ENCODE peak calls at places on chromosomes 3 and 15, in four cellular contexts. S, C, Q and E are unnamed samples.

GRCh38 chr3:134667461-134667860 is 16.6 kb upstream of the KY start:
- DNase-seq in Q (no peak), C (no peak), S (no peak), E (no peak)

GRCh38 chr3:64687381-64687780 is 419 bp downstream of the ADAMTS9 start:
- DNase-seq in Q (peak), S (no peak), C (no peak), E (no peak)

GRCh38 chr15:84915011-84915958 is 30.8 kb downstream of the SLC28A1 start:
- DNase-seq in C (peak), Q (no peak), S (no peak), E (peak)

GRCh38 chr3:124174463-124174862 is 182.5 kb upstream of the ROPN1 start:
- DNase-seq in C (peak), S (no peak), Q (no peak), E (no peak)

GRCh38 chr15:71781179-71781964 is 29.0 kb upstream of the NR2E3 start:
- DNase-seq in Q (no peak), S (no peak), C (no peak), E (peak)

GRCh38 chr3:53835257-53835656 is 11.0 kb downstream of the CHDH start:
- DNase-seq in C (no peak), S (no peak), Q (no peak), E (no peak)

GRCh38 chr3:48756640-48757039 is 39.6 kb upstream of the IP6K2 start:
- DNase-seq in C (no peak), Q (no peak), S (no peak), E (no peak)

GRCh38 chr3:31165399-31165860 is 271.0 kb upstream of the GADL1 start:
- DNase-seq in Q (no peak), S (no peak), C (no peak), E (no peak)

GRCh38 chr3:40939113-40940070 is 259.9 kb upstream of the CTNNB1 start:
- DNase-seq in Q (no peak), S (no peak), C (no peak), E (no peak)

GRCh38 chr3:143343944-143344343 is 224.4 kb downstream of the CHST2 start:
- DNase-seq in C (no peak), S (no peak), Q (no peak), E (no peak)

GRCh38 chr15:78387678-78388077 is 47.5 kb downstream of the CRABP1 start:
- DNase-seq in Q (no peak), C (no peak), S (no peak), E (no peak)

GRCh38 chr15:31435891-31436628 is 109.4 kb downstream of the KLF13 start:
- DNase-seq in C (no peak), S (no peak), Q (no peak), E (no peak)

GRCh38 chr3:29282431-29283296 is 1.8 kb downstream of the RBMS3 start:
- DNase-seq in C (no peak), S (no peak), Q (no peak), E (no peak)

GRCh38 chr3:100072328-100073048 is 41.8 kb downstream of the FILIP1L start:
- DNase-seq in C (no peak), S (no peak), Q (no peak), E (peak)

GRCh38 chr3:171165986-171166385 is 139.5 kb upstream of the SLC2A2 start:
- DNase-seq in C (no peak), S (no peak), Q (no peak), E (no peak)

GRCh38 chr3:115695081-115695480 is 71.8 kb downstream of the GAP43 start:
- DNase-seq in S (no peak), C (no peak), Q (no peak), E (no peak)

GRCh38 chr15:63401078-63401477 is 19.4 kb upstream of the CA12 start:
- DNase-seq in S (no peak), Q (peak), C (no peak), E (no peak)

GRCh38 chr3:16444344-16444743 is 69.2 kb downstream of the RFTN1 start:
- DNase-seq in C (no peak), S (no peak), Q (no peak), E (no peak)

GRCh38 chr15:78624651-78625590 is 4.1 kb upstream of the CHRNA3 start:
- DNase-seq in Q (no peak), S (no peak), C (no peak), E (no peak)

GRCh38 chr3:24640330-24640877 is 145.8 kb upstream of the THRB start:
- DNase-seq in Q (no peak), S (no peak), C (no peak), E (no peak)

GRCh38 chr3:127608362-127608718 is 10.1 kb downstream of the MCM2 start:
- DNase-seq in C (peak), Q (no peak), S (no peak), E (no peak)

GRCh38 chr15:44129911-44130310 is 65.2 kb downstream of the FRMD5 start:
- DNase-seq in C (no peak), Q (no peak), S (no peak), E (no peak)

GRCh38 chr15:44132057-44132456 is 63.0 kb downstream of the FRMD5 start:
- DNase-seq in S (no peak), C (no peak), Q (no peak), E (no peak)

GRCh38 chr15:44128443-44128842 is 66.6 kb downstream of the FRMD5 start:
- DNase-seq in Q (no peak), S (no peak), C (no peak), E (no peak)

GRCh38 chr15:44125879-44126278 is 69.2 kb downstream of the FRMD5 start:
- DNase-seq in Q (no peak), S (no peak), C (no peak), E (no peak)

DNA sequence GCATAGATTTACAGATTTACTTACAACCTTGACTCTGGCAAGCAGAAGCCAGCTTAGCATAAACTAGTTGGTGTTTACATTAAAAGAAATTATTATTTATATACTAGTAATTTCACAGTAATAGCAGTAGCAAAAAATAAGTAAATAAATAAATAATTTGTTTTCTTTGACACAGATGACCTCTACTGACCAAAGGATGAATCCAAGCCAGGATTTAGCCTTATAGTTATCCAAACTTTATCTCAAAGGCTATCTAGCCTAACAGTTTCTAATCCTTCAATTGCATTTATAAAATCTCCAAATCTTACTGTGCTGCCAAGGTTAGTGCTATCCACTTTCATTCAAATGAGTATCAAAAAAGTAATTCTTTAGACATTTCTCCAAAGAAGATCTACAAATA is 64.3 kb downstream of the FRMD5 start:
- DNase-seq in S (no peak), C (no peak), Q (no peak), E (no peak)
- TF ChIP-seq CTCF in S (no peak), C (no peak), Q (no peak), E (no peak)

DNA sequence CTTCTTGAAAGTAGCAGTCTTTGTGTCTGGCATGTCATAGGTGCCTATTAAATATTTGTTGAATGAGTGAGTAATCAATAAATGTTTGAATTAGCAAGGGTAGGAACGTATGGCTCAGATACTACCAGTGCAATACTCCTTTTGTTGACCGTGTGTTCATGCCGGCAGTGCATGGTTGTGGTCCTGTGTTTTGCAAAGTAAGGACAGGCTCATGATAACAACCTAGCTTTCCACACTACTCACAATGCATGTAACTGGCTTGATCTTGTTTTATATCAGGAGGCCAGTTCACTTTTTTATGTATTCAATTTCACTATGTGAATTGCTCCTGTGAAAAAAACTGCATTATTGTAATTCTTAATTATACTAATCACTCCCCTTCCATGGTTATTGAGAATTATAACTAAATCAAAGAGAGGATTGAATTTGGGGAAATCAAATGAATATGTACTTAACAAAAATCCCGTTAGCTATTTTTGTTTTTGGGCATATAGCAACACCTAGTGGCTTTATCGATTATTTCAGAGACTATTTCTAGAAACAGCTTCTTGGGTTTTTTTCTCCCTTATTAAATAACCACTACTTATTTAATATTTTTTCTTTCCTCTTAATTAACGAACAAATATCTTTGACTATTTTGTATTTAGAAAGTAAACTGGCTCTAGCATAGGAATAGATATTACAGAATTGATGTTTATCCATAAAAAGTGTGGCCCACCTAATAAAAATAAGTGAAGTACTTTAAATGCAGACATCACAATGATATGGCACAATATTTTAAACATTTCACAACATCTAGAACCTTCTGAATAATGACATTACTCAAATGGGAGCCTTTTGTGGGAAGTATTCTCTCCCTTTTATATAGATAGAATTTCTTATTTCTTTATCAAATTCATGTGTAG is 218.5 kb downstream of the BBX start:
- DNase-seq in Q (no peak), C (no peak), S (no peak), E (no peak)
- TF ChIP-seq CTCF in Q (peak), C (peak), S (peak), E (peak)

DNA sequence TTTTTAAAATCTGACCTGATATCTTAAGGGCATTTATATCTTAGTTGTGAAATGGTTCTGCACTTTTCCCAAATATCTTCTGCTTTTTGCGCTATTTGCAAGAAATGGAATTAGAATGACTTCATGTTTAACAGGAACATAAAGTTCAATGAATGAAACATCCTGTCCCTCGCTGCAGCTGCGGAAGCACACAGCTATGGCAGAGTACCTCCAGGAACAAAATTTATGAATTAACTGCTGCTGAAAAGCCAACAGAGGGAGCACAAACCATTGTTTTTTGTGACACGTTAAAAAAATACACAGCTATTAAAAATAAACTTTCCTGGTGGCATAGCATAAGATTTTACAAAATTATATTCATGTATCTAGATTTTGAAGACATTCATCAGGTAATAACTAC is 404.4 kb upstream of the MDFIC2 start:
- DNase-seq in S (no peak), Q (no peak), C (peak), E (no peak)
- TF ChIP-seq CTCF in S (peak), Q (peak), C (peak), E (no peak)

DNA sequence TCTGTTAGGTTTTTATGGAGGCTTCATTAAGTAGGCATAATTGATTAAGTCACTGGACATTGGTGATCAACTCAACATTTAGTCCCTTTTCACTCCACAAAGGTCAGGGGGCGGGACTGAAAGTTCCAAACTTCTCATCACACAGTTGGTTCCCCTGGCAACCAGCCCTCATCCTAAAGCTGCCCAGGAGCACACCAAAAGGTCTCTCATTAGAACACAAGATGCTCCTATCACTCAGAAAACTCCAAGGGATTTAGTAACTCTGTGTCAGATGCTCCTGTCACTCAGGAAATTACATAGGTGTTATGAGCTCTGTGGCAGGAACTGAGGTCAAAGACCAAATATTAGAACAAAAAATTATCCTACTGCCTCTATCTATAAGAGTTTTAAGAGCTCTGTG is 321.5 kb downstream of the OTOL1 start:
- DNase-seq in S (no peak), Q (no peak), C (no peak), E (no peak)
- TF ChIP-seq CTCF in S (no peak), Q (no peak), C (no peak), E (no peak)

GRCh38 chr15:68630836-68631235 is 52.0 kb downstream of the CORO2B start:
- DNase-seq in C (no peak), S (no peak), Q (no peak), E (no peak)
- TF ChIP-seq CTCF in C (no peak), S (no peak), Q (no peak), E (no peak)

DNA sequence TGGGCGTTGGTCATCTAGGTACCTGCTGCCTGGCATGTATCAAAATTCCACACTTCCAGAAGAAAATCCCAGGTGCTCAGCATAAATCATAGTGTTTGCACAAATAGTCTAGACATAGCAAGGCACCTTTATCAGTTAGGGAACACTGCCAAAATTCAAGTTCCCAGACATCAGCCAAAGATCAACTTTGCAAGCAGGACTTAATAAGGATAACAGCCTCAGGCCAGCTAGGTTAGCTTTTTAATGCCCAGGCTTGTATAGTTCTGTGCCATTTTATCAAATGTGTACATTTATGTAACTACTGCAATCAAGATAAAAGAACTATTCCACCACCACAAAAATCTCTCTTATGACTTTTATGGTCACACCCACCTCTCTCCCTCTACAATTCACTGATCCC is 30.7 kb downstream of the DZIP3 start:
- DNase-seq in S (no peak), C (no peak), Q (no peak), E (no peak)
- TF ChIP-seq CTCF in S (no peak), C (no peak), Q (no peak), E (no peak)

DNA sequence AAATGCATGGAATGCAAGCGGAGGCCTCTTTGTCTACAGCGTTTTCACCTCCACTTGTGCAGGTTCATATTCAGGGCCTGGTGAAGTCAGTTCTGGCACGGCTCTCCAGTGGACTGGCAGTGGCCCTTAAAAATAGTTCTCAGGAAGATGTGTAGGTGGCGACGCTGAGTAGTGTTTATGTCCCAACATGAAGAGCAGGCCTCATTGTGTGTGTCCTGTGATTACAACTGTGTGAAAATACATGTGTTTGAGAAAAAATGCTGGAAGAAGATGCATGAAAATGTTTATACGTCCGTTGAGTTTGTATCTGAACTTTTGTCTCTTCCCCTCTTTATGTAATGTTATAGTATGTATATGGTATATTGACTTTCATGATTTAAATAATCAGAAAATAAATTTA is 7.2 kb downstream of the LIPC start:
- DNase-seq in C (peak), S (peak), Q (peak), E (peak)
- TF ChIP-seq CTCF in C (peak), S (peak), Q (peak), E (no peak)

GRCh38 chr3:86782271-86782670 is 208.7 kb downstream of the VGLL3 start:
- DNase-seq in Q (no peak), C (no peak), S (no peak), E (no peak)

GRCh38 chr3:86787091-86787490 is 203.9 kb downstream of the VGLL3 start:
- DNase-seq in C (no peak), S (no peak), Q (no peak), E (no peak)

GRCh38 chr3:86782860-86783259 is 208.1 kb downstream of the VGLL3 start:
- DNase-seq in Q (no peak), C (no peak), S (no peak), E (no peak)

GRCh38 chr3:86788371-86788770 is 202.6 kb downstream of the VGLL3 start:
- DNase-seq in S (no peak), C (no peak), Q (no peak), E (no peak)

DNA sequence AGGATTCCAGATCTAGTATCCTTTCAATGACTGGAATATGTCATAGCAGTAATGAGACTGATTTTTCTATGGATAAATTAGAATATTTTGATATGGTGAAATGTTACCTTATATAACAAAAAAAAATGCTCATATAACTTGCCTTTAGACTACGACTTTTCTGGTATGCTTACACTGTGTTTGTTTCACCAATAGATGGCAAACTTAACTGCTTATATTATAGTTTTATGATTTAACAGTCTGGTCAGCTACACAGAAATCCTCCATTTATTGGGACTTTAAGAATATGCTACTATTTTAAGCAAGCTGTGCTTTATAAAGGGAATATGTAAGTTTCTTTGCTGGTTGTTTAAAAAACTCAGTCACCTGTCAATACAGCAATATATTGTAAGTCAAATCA is 205.6 kb downstream of the VGLL3 start:
- DNase-seq in S (no peak), C (no peak), Q (no peak), E (no peak)
- TF ChIP-seq CTCF in S (peak), C (no peak), Q (no peak), E (no peak)